ENCODE peak calls at places on chromosomes 11 and 22, in nine cellular contexts. L is type B pancreatic cell; J is astrocyte of the spinal cord; V is H54; U is dorsolateral prefrontal cortex; F is CD8-positive, alpha-beta memory T cell; Z is ACHN; D is neural crest cell; X is T-helper 9 cell. N is an unnamed sample.

GRCh38 chr11:58626915-58627483 is 4.5 kb downstream of the CNTF start:
- DNase-seq in U (no peak), L (no peak), X (no peak), D (no peak), J (no peak), V (no peak), Z (no peak), F (no peak), N (no peak)

GRCh38 chr11:73376168-73376802 is at the start of gene RELT:
- DNase-seq in D (peak; percentile 97), V (peak; percentile 97), L (peak; percentile 98), Z (peak; percentile 88), X (peak; percentile 94), U (peak; percentile 75), F (peak; percentile 92), J (peak; percentile 90), N (peak; percentile 95)

GRCh38 chr22:27512283-27512761 is 289.2 kb downstream of the MN1 start:
- DNase-seq in J (peak; percentile 95), X (no peak), V (peak; percentile 65), Z (no peak), L (no peak), U (no peak), D (no peak), F (no peak), N (no peak)

GRCh38 chr11:122505304-122506006 is 150.1 kb upstream of the UBASH3B start:
- DNase-seq in J (peak; percentile 83), U (peak; percentile 90), V (peak; percentile 39), X (peak; percentile 12), F (no peak), Z (peak; percentile 47), L (peak; percentile 82), D (peak; percentile 85), N (peak; percentile 59)

GRCh38 chr11:102926946-102927623 is 28.4 kb downstream of the MMP13 start:
- DNase-seq in U (no peak), F (no peak), Z (no peak), X (no peak), J (no peak), V (no peak), D (no peak), L (no peak), N (no peak)

GRCh38 chr22:41620646-41621098 is at the start of gene DESI1:
- DNase-seq in Z (peak; percentile 51), J (peak; percentile 20), V (no peak), F (no peak), X (no peak), L (no peak), D (no peak), U (no peak), N (peak; percentile 36)

GRCh38 chr11:48141475-48142100 is 75.0 kb upstream of the OR4B1 start:
- DNase-seq in D (no peak), Z (no peak), U (no peak), J (peak; percentile 32), X (no peak), V (peak; percentile 21), F (no peak), L (no peak), N (no peak)

GRCh38 chr22:30178180-30179126 is 68.1 kb downstream of the LIF start:
- DNase-seq in U (no peak), J (peak; percentile 18), V (no peak), F (no peak), Z (no peak), X (no peak), L (no peak), D (no peak), N (no peak)

GRCh38 chr11:115161876-115162275 is 342.3 kb downstream of the CADM1 start:
- DNase-seq in D (no peak), Z (no peak), L (no peak), J (no peak), V (no peak), U (no peak), X (no peak), F (no peak), N (no peak)

GRCh38 chr11:116927163-116927772 is 89.8 kb upstream of the APOA1 start:
- DNase-seq in Z (peak; percentile 43), X (peak; percentile 17), L (no peak), U (no peak), F (peak; percentile 64), D (peak; percentile 5), J (no peak), V (no peak), N (no peak)

GRCh38 chr22:11253000-11253511 is 4274.9 kb upstream of the OR11H1 start:
- DNase-seq in D (no peak), U (no peak), Z (no peak), J (no peak), F (peak; percentile 41), V (no peak), X (no peak), L (no peak), N (no peak)

GRCh38 chr11:99803501-99803900 is 782.8 kb downstream of the CNTN5 start:
- DNase-seq in J (no peak), X (no peak), V (no peak), L (no peak), F (no peak), U (no peak), Z (no peak), D (no peak), N (no peak)

GRCh38 chr22:46416537-46417267 is 81.2 kb downstream of the TRMU start:
- DNase-seq in V (no peak), J (peak; percentile 74), F (no peak), U (no peak), X (no peak), L (no peak), Z (peak; percentile 86), D (no peak), N (no peak)

GRCh38 chr22:46063861-46064235 is 86.5 kb upstream of the PPARA start:
- DNase-seq in U (peak; percentile 8), V (no peak), J (no peak), D (no peak), L (no peak), X (no peak), Z (no peak), F (peak; percentile 8), N (no peak)

GRCh38 chr11:3155691-3156258 is 9.3 kb downstream of the OSBPL5 start:
- DNase-seq in L (no peak), J (peak; percentile 49), F (no peak), D (no peak), Z (no peak), U (no peak), V (no peak), X (no peak), N (no peak)

GRCh38 chr11:61880050-61880449 is 11.3 kb downstream of the FADS3 start:
- DNase-seq in V (no peak), X (no peak), U (no peak), D (no peak), Z (no peak), L (no peak), F (no peak), J (no peak), N (no peak)

GRCh38 chr11:12824281-12825041 is 150.2 kb downstream of the TEAD1 start:
- DNase-seq in Z (no peak), L (no peak), X (no peak), D (no peak), V (no peak), J (no peak), U (no peak), F (no peak), N (no peak)

GRCh38 chr11:57474751-57475115 is 14.4 kb downstream of the RTN4RL2 start:
- DNase-seq in F (no peak), J (no peak), X (no peak), D (no peak), V (no peak), U (no peak), L (no peak), Z (no peak), N (peak; percentile 72)

GRCh38 chr22:20404881-20405280 is 10.9 kb downstream of the ZNF74 start:
- DNase-seq in X (no peak), L (peak; percentile 37), Z (no peak), F (no peak), U (no peak), D (no peak), J (no peak), V (no peak), N (no peak)

GRCh38 chr11:73974611-73975478 is 7.8 kb downstream of the UCP2 start:
- DNase-seq in J (no peak), Z (no peak), U (no peak), F (peak; percentile 39), D (no peak), X (no peak), L (no peak), V (no peak), N (no peak)

GRCh38 chr22:22692707-22693530 is 48.5 kb downstream of the GGTLC2 start:
- DNase-seq in Z (peak; percentile 88), V (no peak), D (no peak), U (no peak), J (peak; percentile 14), F (peak; percentile 76), X (peak; percentile 70), L (no peak), N (peak; percentile 65)

GRCh38 chr22:29480512-29481264 is 670 bp downstream of the NEFH start:
- DNase-seq in J (peak; percentile 31), F (peak; percentile 54), U (peak; percentile 53), X (peak; percentile 12), L (no peak), V (no peak), D (peak; percentile 20), Z (no peak), N (no peak)

GRCh38 chr11:46369458-46370152 is 11.9 kb upstream of the MDK start:
- DNase-seq in D (peak; percentile 76), Z (peak; percentile 78), V (peak; percentile 98), J (peak; percentile 72), X (peak; percentile 38), L (no peak), U (peak; percentile 73), F (peak; percentile 67), N (peak; percentile 94)

GRCh38 chr11:67117667-67118058 is 1.4 kb upstream of the KDM2A start:
- DNase-seq in J (no peak), V (no peak), F (peak; percentile 66), U (no peak), L (no peak), D (peak; percentile 12), X (peak; percentile 21), Z (no peak), N (peak; percentile 88)

GRCh38 chr11:14148653-14149273 is 186.2 kb downstream of the SPON1 start:
- DNase-seq in L (no peak), J (peak; percentile 39), U (no peak), F (no peak), X (no peak), D (no peak), V (no peak), Z (peak; percentile 34), N (peak; percentile 10)

GRCh38 chr11:112958670-112959069 is 2.5 kb upstream of the NCAM1 start:
- DNase-seq in X (no peak), D (no peak), J (no peak), L (no peak), V (peak; percentile 28), F (no peak), U (no peak), Z (no peak), N (no peak)

GRCh38 chr22:49046546-49047305 is 780.9 kb downstream of the BRD1 start:
- DNase-seq in L (no peak), V (no peak), D (peak; percentile 73), Z (peak; percentile 23), F (no peak), X (no peak), U (peak; percentile 62), J (no peak), N (peak; percentile 76)

GRCh38 chr11:21289686-21290085 is 620.3 kb downstream of the NELL1 start:
- DNase-seq in D (no peak), J (no peak), F (no peak), L (no peak), V (no peak), U (no peak), X (no peak), Z (no peak), N (no peak)

N was measured in HuH-7.